ENCODE peak calls at places on chromosomes 12 and 14, in eight cellular contexts. One of them, this sample, is unnamed.

GRCh38 chr12:30329281-30329680 is 366.4 kb downstream of the IPO8 start:
- DNase-seq in hepatocyte: no peak
- DNase-seq in stomach: no peak
- DNase-seq in esophagus squamous epithelium: no peak
- DNase-seq in IMR-90: no peak
- DNase-seq in brain microvascular endothelial cell: no peak
- DNase-seq in A549: no peak
- DNase-seq in PC-3: peak
- DNase-seq in this sample: no peak

GRCh38 chr14:36512585-36513003 is 7.4 kb downstream of the NKX2-1 start:
- DNase-seq in PC-3: no peak
- DNase-seq in hepatocyte: no peak
- DNase-seq in A549: no peak
- DNase-seq in IMR-90: no peak
- DNase-seq in brain microvascular endothelial cell: no peak
- DNase-seq in stomach: no peak
- DNase-seq in esophagus squamous epithelium: no peak
- DNase-seq in this sample: no peak

GRCh38 chr14:39621678-39622077 is 189.4 kb upstream of the FBXO33 start:
- DNase-seq in PC-3: no peak
- DNase-seq in brain microvascular endothelial cell: no peak
- DNase-seq in IMR-90: no peak
- DNase-seq in stomach: no peak
- DNase-seq in hepatocyte: no peak
- DNase-seq in esophagus squamous epithelium: no peak
- DNase-seq in A549: no peak
- DNase-seq in this sample: no peak

GRCh38 chr14:94571395-94571794 is 9.8 kb upstream of the SERPINA5 start:
- DNase-seq in esophagus squamous epithelium: no peak
- DNase-seq in A549: no peak
- DNase-seq in PC-3: no peak
- DNase-seq in brain microvascular endothelial cell: no peak
- DNase-seq in hepatocyte: no peak
- DNase-seq in IMR-90: no peak
- DNase-seq in stomach: no peak
- DNase-seq in this sample: no peak

GRCh38 chr14:70473825-70474224 is 21.9 kb downstream of the ADAM21 start:
- DNase-seq in stomach: no peak
- DNase-seq in PC-3: no peak
- DNase-seq in IMR-90: no peak
- DNase-seq in brain microvascular endothelial cell: no peak
- DNase-seq in hepatocyte: no peak
- DNase-seq in A549: no peak
- DNase-seq in esophagus squamous epithelium: no peak
- DNase-seq in this sample: no peak

GRCh38 chr12:54213084-54213483 is 24.3 kb upstream of the SMUG1 start:
- DNase-seq in A549: no peak
- DNase-seq in hepatocyte: no peak
- DNase-seq in esophagus squamous epithelium: no peak
- DNase-seq in PC-3: no peak
- DNase-seq in stomach: no peak
- DNase-seq in brain microvascular endothelial cell: no peak
- DNase-seq in IMR-90: no peak
- DNase-seq in this sample: no peak

GRCh38 chr14:52267501-52268190 is at the start of gene PTGDR:
- DNase-seq in A549: no peak
- DNase-seq in PC-3: no peak
- DNase-seq in IMR-90: no peak
- DNase-seq in brain microvascular endothelial cell: no peak
- DNase-seq in hepatocyte: peak
- DNase-seq in stomach: peak
- DNase-seq in esophagus squamous epithelium: no peak
- DNase-seq in this sample: no peak

GRCh38 chr14:61034416-61035100 is 53.5 kb downstream of the SLC38A6 start:
- DNase-seq in esophagus squamous epithelium: no peak
- DNase-seq in IMR-90: no peak
- DNase-seq in PC-3: peak
- DNase-seq in A549: no peak
- DNase-seq in hepatocyte: no peak
- DNase-seq in brain microvascular endothelial cell: no peak
- DNase-seq in stomach: no peak
- DNase-seq in this sample: no peak

GRCh38 chr14:24322672-24323071 is 11.4 kb downstream of the LTB4R start:
- DNase-seq in esophagus squamous epithelium: no peak
- DNase-seq in brain microvascular endothelial cell: no peak
- DNase-seq in stomach: no peak
- DNase-seq in PC-3: no peak
- DNase-seq in IMR-90: no peak
- DNase-seq in hepatocyte: no peak
- DNase-seq in A549: no peak
- DNase-seq in this sample: no peak

GRCh38 chr12:52925717-52926595 is 21.1 kb upstream of the KRT8 start:
- DNase-seq in esophagus squamous epithelium: no peak
- DNase-seq in brain microvascular endothelial cell: no peak
- DNase-seq in PC-3: peak
- DNase-seq in A549: no peak
- DNase-seq in hepatocyte: peak
- DNase-seq in stomach: peak
- DNase-seq in IMR-90: no peak
- DNase-seq in this sample: no peak

GRCh38 chr12:38614171-38614570 is 291.2 kb downstream of the CPNE8 start:
- DNase-seq in PC-3: no peak
- DNase-seq in brain microvascular endothelial cell: no peak
- DNase-seq in esophagus squamous epithelium: no peak
- DNase-seq in IMR-90: no peak
- DNase-seq in A549: no peak
- DNase-seq in hepatocyte: no peak
- DNase-seq in stomach: no peak
- DNase-seq in this sample: no peak

GRCh38 chr12:64682572-64683277 is 72.4 kb downstream of the RASSF3 start:
- DNase-seq in stomach: no peak
- DNase-seq in IMR-90: peak
- DNase-seq in PC-3: no peak
- DNase-seq in brain microvascular endothelial cell: peak
- DNase-seq in A549: no peak
- DNase-seq in esophagus squamous epithelium: no peak
- DNase-seq in hepatocyte: peak
- DNase-seq in this sample: no peak

GRCh38 chr12:126773012-126773411 is 1494.0 kb upstream of the TMEM132C start:
- DNase-seq in hepatocyte: no peak
- DNase-seq in A549: no peak
- DNase-seq in PC-3: no peak
- DNase-seq in stomach: no peak
- DNase-seq in esophagus squamous epithelium: no peak
- DNase-seq in IMR-90: no peak
- DNase-seq in brain microvascular endothelial cell: no peak
- DNase-seq in this sample: no peak

GRCh38 chr14:46747253-46747652 is 95.7 kb upstream of the RPL10L start:
- DNase-seq in stomach: no peak
- DNase-seq in A549: no peak
- DNase-seq in brain microvascular endothelial cell: no peak
- DNase-seq in hepatocyte: no peak
- DNase-seq in PC-3: no peak
- DNase-seq in IMR-90: no peak
- DNase-seq in esophagus squamous epithelium: no peak
- DNase-seq in this sample: no peak

GRCh38 chr12:93705237-93705636 is 28.1 kb downstream of the CRADD start:
- DNase-seq in PC-3: no peak
- DNase-seq in A549: no peak
- DNase-seq in IMR-90: no peak
- DNase-seq in hepatocyte: no peak
- DNase-seq in brain microvascular endothelial cell: no peak
- DNase-seq in esophagus squamous epithelium: no peak
- DNase-seq in stomach: no peak
- DNase-seq in this sample: no peak

GRCh38 chr14:64387232-64387737 is 868 bp upstream of the MTHFD1 start:
- DNase-seq in esophagus squamous epithelium: no peak
- DNase-seq in PC-3: peak
- DNase-seq in hepatocyte: peak
- DNase-seq in A549: peak
- DNase-seq in IMR-90: peak
- DNase-seq in stomach: no peak
- DNase-seq in brain microvascular endothelial cell: peak
- DNase-seq in this sample: peak

GRCh38 chr12:102769323-102769916 is 147.6 kb downstream of the PAH start:
- DNase-seq in stomach: peak
- DNase-seq in esophagus squamous epithelium: no peak
- DNase-seq in IMR-90: peak
- DNase-seq in PC-3: peak
- DNase-seq in A549: peak
- DNase-seq in hepatocyte: peak
- DNase-seq in brain microvascular endothelial cell: peak
- DNase-seq in this sample: peak

GRCh38 chr14:99318959-99319295 is 46.9 kb upstream of the BCL11B start:
- DNase-seq in A549: no peak
- DNase-seq in hepatocyte: peak
- DNase-seq in PC-3: no peak
- DNase-seq in IMR-90: no peak
- DNase-seq in esophagus squamous epithelium: no peak
- DNase-seq in brain microvascular endothelial cell: no peak
- DNase-seq in stomach: no peak
- DNase-seq in this sample: no peak

GRCh38 chr14:71632440-71632946 is 299.7 kb upstream of the RGS6 start:
- DNase-seq in A549: no peak
- DNase-seq in stomach: no peak
- DNase-seq in hepatocyte: no peak
- DNase-seq in brain microvascular endothelial cell: no peak
- DNase-seq in IMR-90: no peak
- DNase-seq in esophagus squamous epithelium: no peak
- DNase-seq in PC-3: no peak
- DNase-seq in this sample: no peak

GRCh38 chr14:101177301-101178055 is 274.0 kb upstream of the RTL1 start:
- DNase-seq in PC-3: no peak
- DNase-seq in stomach: no peak
- DNase-seq in esophagus squamous epithelium: no peak
- DNase-seq in hepatocyte: no peak
- DNase-seq in brain microvascular endothelial cell: no peak
- DNase-seq in IMR-90: no peak
- DNase-seq in A549: no peak
- DNase-seq in this sample: no peak

GRCh38 chr12:121573949-121574520 is 6.8 kb downstream of the KDM2B start:
- DNase-seq in IMR-90: no peak
- DNase-seq in stomach: no peak
- DNase-seq in A549: no peak
- DNase-seq in hepatocyte: no peak
- DNase-seq in PC-3: no peak
- DNase-seq in brain microvascular endothelial cell: no peak
- DNase-seq in esophagus squamous epithelium: no peak
- DNase-seq in this sample: no peak

GRCh38 chr14:104481323-104481722 is 98.2 kb upstream of the C14orf180 start:
- DNase-seq in stomach: no peak
- DNase-seq in hepatocyte: no peak
- DNase-seq in esophagus squamous epithelium: no peak
- DNase-seq in PC-3: no peak
- DNase-seq in IMR-90: no peak
- DNase-seq in brain microvascular endothelial cell: no peak
- DNase-seq in A549: no peak
- DNase-seq in this sample: no peak
- H3K27ac ChIP-seq in stomach: no peak
- H3K27ac ChIP-seq in hepatocyte: no peak
- H3K27ac ChIP-seq in esophagus squamous epithelium: no peak
- H3K27ac ChIP-seq in PC-3: no peak
- H3K27ac ChIP-seq in IMR-90: no peak
- H3K27ac ChIP-seq in brain microvascular endothelial cell: no peak
- H3K27ac ChIP-seq in A549: no peak
- H3K27ac ChIP-seq in this sample: no peak

GRCh38 chr12:57005980-57006808 is at the start of gene ZBTB39:
- DNase-seq in brain microvascular endothelial cell: peak
- DNase-seq in hepatocyte: peak
- DNase-seq in esophagus squamous epithelium: no peak
- DNase-seq in A549: peak
- DNase-seq in stomach: peak
- DNase-seq in PC-3: peak
- DNase-seq in IMR-90: peak
- DNase-seq in this sample: peak
- TF ChIP-seq CTCF in brain microvascular endothelial cell: peak
- TF ChIP-seq CTCF in hepatocyte: peak
- TF ChIP-seq CTCF in esophagus squamous epithelium: peak
- TF ChIP-seq CTCF in A549: peak
- TF ChIP-seq CTCF in stomach: peak
- TF ChIP-seq CTCF in PC-3: peak
- TF ChIP-seq CTCF in IMR-90: peak
- TF ChIP-seq CTCF in this sample: peak

GRCh38 chr12:32891526-32891925 is 5.1 kb downstream of the PKP2 start:
- DNase-seq in PC-3: no peak
- DNase-seq in hepatocyte: no peak
- DNase-seq in esophagus squamous epithelium: no peak
- DNase-seq in A549: no peak
- DNase-seq in brain microvascular endothelial cell: no peak
- DNase-seq in stomach: no peak
- DNase-seq in IMR-90: no peak
- DNase-seq in this sample: no peak

GRCh38 chr12:32894566-32894965 is 2.0 kb downstream of the PKP2 start:
- DNase-seq in brain microvascular endothelial cell: no peak
- DNase-seq in stomach: no peak
- DNase-seq in A549: no peak
- DNase-seq in esophagus squamous epithelium: no peak
- DNase-seq in hepatocyte: no peak
- DNase-seq in IMR-90: no peak
- DNase-seq in PC-3: no peak
- DNase-seq in this sample: no peak

GRCh38 chr12:32891956-32892355 is 4.6 kb downstream of the PKP2 start:
- DNase-seq in stomach: no peak
- DNase-seq in PC-3: peak
- DNase-seq in IMR-90: no peak
- DNase-seq in A549: peak
- DNase-seq in brain microvascular endothelial cell: peak
- DNase-seq in esophagus squamous epithelium: no peak
- DNase-seq in hepatocyte: peak
- DNase-seq in this sample: peak

GRCh38 chr12:32893008-32893407 is 3.6 kb downstream of the PKP2 start:
- DNase-seq in esophagus squamous epithelium: no peak
- DNase-seq in stomach: no peak
- DNase-seq in A549: no peak
- DNase-seq in hepatocyte: no peak
- DNase-seq in PC-3: no peak
- DNase-seq in brain microvascular endothelial cell: no peak
- DNase-seq in IMR-90: no peak
- DNase-seq in this sample: no peak

DNA sequence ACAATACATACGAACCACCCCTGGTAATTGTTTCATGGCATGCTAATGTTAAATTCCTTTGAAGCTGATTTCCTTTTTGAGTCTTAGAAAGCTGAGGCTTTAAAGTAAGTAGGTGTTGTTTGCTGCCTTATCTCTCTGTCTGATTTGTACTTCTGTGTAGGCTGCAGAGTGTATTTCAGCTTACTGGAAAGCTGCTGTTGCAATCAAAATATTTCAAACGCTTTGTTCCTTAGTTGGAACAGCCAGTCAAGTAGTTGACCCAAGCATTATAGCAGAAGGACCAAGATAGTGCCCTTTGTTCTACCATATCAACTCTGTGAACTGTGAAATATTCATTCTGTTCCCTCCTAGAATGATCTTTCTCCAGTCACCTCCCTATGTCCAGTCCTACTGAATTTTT is 3.1 kb downstream of the PKP2 start:
- DNase-seq in brain microvascular endothelial cell: no peak
- DNase-seq in stomach: no peak
- DNase-seq in IMR-90: no peak
- DNase-seq in PC-3: no peak
- DNase-seq in hepatocyte: peak
- DNase-seq in esophagus squamous epithelium: no peak
- DNase-seq in A549: no peak
- DNase-seq in this sample: no peak
- H3K27ac ChIP-seq in brain microvascular endothelial cell: no peak
- H3K27ac ChIP-seq in stomach: peak
- H3K27ac ChIP-seq in IMR-90: no peak
- H3K27ac ChIP-seq in PC-3: no peak
- H3K27ac ChIP-seq in hepatocyte: peak
- H3K27ac ChIP-seq in esophagus squamous epithelium: no peak
- H3K27ac ChIP-seq in A549: peak
- H3K27ac ChIP-seq in this sample: peak

GRCh38 chr14:20989787-20990600 is at the start of gene METTL17:
- DNase-seq in brain microvascular endothelial cell: peak
- DNase-seq in hepatocyte: peak
- DNase-seq in stomach: peak
- DNase-seq in A549: peak
- DNase-seq in IMR-90: peak
- DNase-seq in PC-3: peak
- DNase-seq in esophagus squamous epithelium: peak
- DNase-seq in this sample: peak
- TF ChIP-seq CTCF in brain microvascular endothelial cell: peak
- TF ChIP-seq CTCF in hepatocyte: peak
- TF ChIP-seq CTCF in stomach: no peak
- TF ChIP-seq CTCF in A549: no peak
- TF ChIP-seq CTCF in IMR-90: peak
- TF ChIP-seq CTCF in PC-3: no peak
- TF ChIP-seq CTCF in esophagus squamous epithelium: peak
- TF ChIP-seq CTCF in this sample: peak

This sample was measured in RWPE1.